ENCODE peak calls at places on chromosomes 12 and 14, in four cellular contexts. M is ovary, X is suprapubic skin, E is tibial nerve. B is an unnamed sample.

GRCh38 chr12:82314406-82314892 is 43.7 kb downstream of the CCDC59 start:
- DNase-seq in M (no peak), X (no peak), E (no peak), B (no peak)

GRCh38 chr12:88145567-88146347 is 3.6 kb downstream of the TMTC3 start:
- DNase-seq in M (no peak), X (no peak), E (no peak), B (no peak)

GRCh38 chr14:74429221-74429691 is 3.2 kb upstream of the SYNDIG1L start:
- DNase-seq in M (no peak), X (no peak), E (no peak), B (no peak)

GRCh38 chr14:58733451-58734208 is 95.9 kb downstream of the DACT1 start:
- DNase-seq in M (no peak), X (no peak), E (no peak), B (no peak)

GRCh38 chr12:29537292-29537691 is 39.8 kb upstream of the OVCH1 start:
- DNase-seq in M (no peak), X (no peak), E (no peak), B (no peak)

GRCh38 chr12:105910030-105910429 is 228.7 kb downstream of the NUAK1 start:
- DNase-seq in M (no peak), X (no peak), E (no peak), B (no peak)

GRCh38 chr12:76178461-76178860 is 94.0 kb upstream of the NAP1L1 start:
- DNase-seq in M (no peak), X (no peak), E (no peak), B (no peak)

GRCh38 chr14:105871590-105871989 is 345.2 kb downstream of the TMEM121 start:
- DNase-seq in M (no peak), X (no peak), E (no peak), B (no peak)

GRCh38 chr14:30020271-30020670 is 92.6 kb upstream of the PRKD1 start:
- DNase-seq in M (no peak), X (no peak), E (no peak), B (no peak)

GRCh38 chr14:92644166-92644565 is 104.3 kb downstream of the LGMN start:
- DNase-seq in M (no peak), X (no peak), E (no peak), B (no peak)

GRCh38 chr14:68397827-68398226 is 395.0 kb downstream of the ZFP36L1 start:
- DNase-seq in M (no peak), X (no peak), E (no peak), B (no peak)

GRCh38 chr14:36423430-36423829 is 96.6 kb downstream of the NKX2-1 start:
- DNase-seq in M (no peak), X (no peak), E (no peak), B (no peak)

GRCh38 chr14:99133563-99134332 is 138.2 kb downstream of the BCL11B start:
- DNase-seq in M (no peak), X (peak; percentile 80), E (peak; percentile 4), B (no peak)

GRCh38 chr12:125079084-125079483 is 13.8 kb downstream of the AACS start:
- DNase-seq in M (no peak), X (no peak), E (no peak), B (no peak)

GRCh38 chr14:68396411-68396930 is 396.4 kb downstream of the ZFP36L1 start:
- DNase-seq in M (no peak), X (no peak), E (no peak), B (no peak)

GRCh38 chr12:42482086-42482819 is 107.3 kb downstream of the PRICKLE1 start:
- DNase-seq in M (peak; percentile 55), X (no peak), E (peak; percentile 46), B (no peak)

GRCh38 chr12:42484996-42485395 is 104.5 kb downstream of the PRICKLE1 start:
- DNase-seq in M (no peak), X (no peak), E (no peak), B (no peak)

GRCh38 chr12:42483534-42483857 is 106.0 kb downstream of the PRICKLE1 start:
- DNase-seq in M (peak; percentile 67), X (no peak), E (no peak), B (no peak)

GRCh38 chr12:42481368-42481767 is 108.2 kb downstream of the PRICKLE1 start:
- DNase-seq in M (no peak), X (no peak), E (no peak), B (no peak)

GRCh38 chr12:42482820-42483533 is 106.6 kb downstream of the PRICKLE1 start:
- DNase-seq in M (peak; percentile 80), X (peak; percentile 80), E (peak; percentile 59), B (no peak)
- TF ChIP-seq CTCF in M (peak; percentile 92), X (peak; percentile 93), E (peak; percentile 97), B (peak; percentile 56)

GRCh38 chr14:91207008-91207407 is 37.5 kb downstream of the GPR68 start:
- DNase-seq in M (no peak), X (no peak), E (no peak), B (no peak)

GRCh38 chr14:91205449-91205848 is 39.1 kb downstream of the GPR68 start:
- DNase-seq in M (no peak), X (no peak), E (no peak), B (no peak)

GRCh38 chr14:91202234-91202974 is 42.1 kb downstream of the GPR68 start:
- DNase-seq in M (no peak), X (no peak), E (no peak), B (no peak)

GRCh38 chr14:91204657-91205056 is 39.8 kb downstream of the GPR68 start:
- DNase-seq in M (no peak), X (no peak), E (no peak), B (no peak)
- H3K27ac ChIP-seq in M (no peak overlapping the region), X (no peak overlapping the region), E (no peak overlapping the region), B (no peak overlapping the region)

GRCh38 chr12:58415716-58416115 is 474.3 kb downstream of the ATP23 start:
- DNase-seq in M (no peak), X (no peak), E (no peak), B (no peak)

GRCh38 chr12:58419182-58419760 is 477.9 kb downstream of the ATP23 start:
- DNase-seq in M (no peak), X (no peak), E (no peak), B (no peak)

GRCh38 chr12:58414398-58414871 is 473.1 kb downstream of the ATP23 start:
- DNase-seq in M (no peak), X (no peak), E (no peak), B (no peak)

GRCh38 chr12:58413794-58414193 is 472.4 kb downstream of the ATP23 start:
- DNase-seq in M (no peak), X (no peak), E (no peak), B (no peak)

GRCh38 chr12:58416211-58416610 is 474.8 kb downstream of the ATP23 start:
- DNase-seq in M (no peak), X (no peak), E (no peak), B (no peak)
- TF ChIP-seq CTCF in M (no peak), X (no peak), E (no peak), B (no peak)

DNA sequence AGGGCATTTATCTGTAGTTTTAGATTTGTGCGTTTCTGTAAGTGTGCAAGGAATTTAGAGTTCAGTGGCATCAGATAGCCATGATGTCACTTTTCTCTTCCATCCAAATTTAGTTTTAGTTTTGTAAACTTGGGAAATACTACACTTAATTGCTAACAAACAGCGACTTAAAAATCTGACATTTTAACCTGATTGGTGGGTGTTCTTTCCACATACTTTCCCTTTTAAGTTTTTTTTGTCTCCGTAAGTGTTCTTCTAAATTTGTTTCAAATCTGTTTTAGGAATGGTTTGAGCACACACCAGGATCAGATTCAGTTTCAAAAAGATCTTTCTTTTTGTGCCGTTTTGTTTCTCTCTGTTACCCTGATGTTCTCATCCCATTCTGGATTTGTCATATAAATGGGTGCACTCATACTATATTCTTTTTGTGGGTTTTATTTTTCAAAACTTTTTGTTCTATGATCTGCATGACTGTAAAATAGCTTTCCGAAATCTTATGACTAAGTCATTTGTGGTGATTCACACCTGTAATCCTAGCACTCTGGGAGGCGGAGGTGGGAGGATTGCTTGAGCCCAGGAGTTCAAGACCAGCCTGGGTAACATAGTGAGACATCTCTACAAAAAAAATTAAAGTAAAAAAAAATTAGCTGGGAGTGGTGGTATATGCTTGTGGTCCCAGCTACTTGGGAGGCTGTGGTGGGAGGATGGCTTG is 58.9 kb downstream of the FBXO34 start:
- DNase-seq in M (no peak), X (no peak), E (no peak), B (no peak)
- H3K27ac ChIP-seq in M (peak overlapping the region; percentile 47), X (no peak overlapping the region), E (no peak overlapping the region), B (no peak overlapping the region)

GRCh38 chr14:95518045-95518751 is 1.7 kb upstream of the SYNE3 start:
- DNase-seq in M (no peak), X (peak; percentile 50), E (no peak), B (no peak)

GRCh38 chr14:95514131-95515079 is 2.0 kb downstream of the SYNE3 start:
- DNase-seq in M (no peak), X (peak; percentile 76), E (no peak), B (no peak)

GRCh38 chr14:95515080-95515489 is 1.4 kb downstream of the SYNE3 start:
- DNase-seq in M (peak; percentile 54), X (peak; percentile 82), E (no peak), B (peak; percentile 78)

GRCh38 chr14:95516554-95517209 is at the start of gene SYNE3:
- DNase-seq in M (peak; percentile 64), X (peak; percentile 84), E (no peak), B (no peak)

GRCh38 chr14:95515523-95516517 is 630 bp downstream of the SYNE3 start:
- DNase-seq in M (peak; percentile 61), X (peak; percentile 90), E (no peak), B (peak; percentile 54)
- TF ChIP-seq CTCF in M (no peak), X (peak; percentile 47), E (peak; percentile 66), B (peak; percentile 29)

GRCh38 chr14:73426877-73427276 is 31.5 kb downstream of the NUMB start:
- DNase-seq in M (no peak), X (no peak), E (no peak), B (no peak)
- H3K27ac ChIP-seq in M (no peak overlapping the region), X (no peak overlapping the region), E (no peak overlapping the region), B (no peak overlapping the region)

DNA sequence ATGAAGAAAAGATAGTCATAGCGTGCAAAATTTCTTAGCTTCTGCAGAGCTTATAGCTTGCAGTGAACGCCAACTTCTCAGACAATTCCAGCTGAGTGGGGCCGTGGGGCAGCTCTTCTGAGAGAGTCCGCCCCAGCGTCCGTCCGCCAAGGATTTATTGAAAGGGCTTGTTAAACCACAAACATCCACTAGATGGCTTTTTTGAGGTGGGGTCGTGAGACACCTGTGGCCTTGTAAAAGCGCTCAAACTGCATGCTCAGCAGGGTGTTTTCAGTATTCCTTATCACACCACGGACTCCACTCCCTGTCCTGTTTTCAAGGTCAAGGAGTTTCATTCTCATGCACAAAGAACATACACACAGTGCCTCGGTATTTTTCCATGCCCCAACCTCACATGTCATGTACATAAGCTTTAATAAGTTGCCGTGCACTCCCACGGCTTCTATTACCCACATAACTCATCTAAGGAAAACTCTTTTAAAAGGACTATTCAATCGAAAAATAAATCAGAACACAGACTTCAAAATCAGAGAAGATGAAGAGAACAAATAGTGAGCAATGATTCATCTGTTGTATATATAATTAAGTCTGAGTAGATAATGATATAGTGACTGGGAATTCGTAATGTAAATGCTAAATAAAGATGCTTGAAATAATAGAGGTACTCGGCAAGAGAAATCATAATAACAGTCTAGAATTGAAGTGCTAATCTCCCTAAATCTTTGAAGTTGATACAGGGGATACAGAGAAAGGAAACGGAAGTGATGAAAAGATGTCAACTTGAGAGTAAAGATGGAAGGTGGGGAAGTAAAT is 46.7 kb downstream of the WBP11 start:
- DNase-seq in M (no peak), X (no peak), E (no peak), B (no peak)
- TF ChIP-seq CTCF in M (no peak), X (no peak), E (no peak), B (peak; percentile 28)

GRCh38 chr12:50533971-50534370 is 29.2 kb downstream of the DIP2B start:
- DNase-seq in M (no peak), X (no peak), E (no peak), B (no peak)
- H3K27ac ChIP-seq in M (no peak overlapping the region), X (peak overlapping the region; percentile 75), E (no peak overlapping the region), B (no peak overlapping the region)

B was measured in dorsolateral prefrontal cortex.